ENCODE peak calls at places on chromosomes 5 and 9, in ten cellular contexts. H, A, R, S, U, W, I, J, X and N are unnamed samples.
A peak's percentile ranks its signal among the peaks of the same experiment; 100 is the strongest.

GRCh38 chr9:19116391-19116790 is 10.9 kb downstream of the PLIN2 start:
- DNase-seq in A (no peak), U (no peak), I (peak; percentile 67), S (no peak), H (no peak), J (peak; percentile 36), X (peak; percentile 72), R (no peak), W (no peak), N (no peak)

GRCh38 chr9:133341369-133342082 is 5.5 kb upstream of the SURF6 start:
- DNase-seq in S (no peak), U (no peak), J (no peak), X (no peak), A (no peak), H (peak; percentile 57), W (no peak), I (peak; percentile 83), R (no peak), N (peak; percentile 88)

GRCh38 chr9:98081477-98082219 is 25.1 kb downstream of the NANS start:
- DNase-seq in W (no peak), S (peak; percentile 79), H (no peak), J (peak; percentile 39), U (peak; percentile 76), I (no peak), R (no peak), X (peak; percentile 62), A (no peak), N (no peak)

GRCh38 chr9:83483223-83483622 is 55.0 kb downstream of the FRMD3 start:
- DNase-seq in I (no peak), A (no peak), U (no peak), S (no peak), J (no peak), R (no peak), X (no peak), H (no peak), W (no peak), N (no peak)

GRCh38 chr5:169439362-169439761 is 138.4 kb upstream of the SLIT3 start:
- DNase-seq in I (no peak), S (no peak), H (no peak), X (no peak), R (no peak), W (no peak), U (no peak), J (no peak), A (no peak), N (no peak)

GRCh38 chr5:170254056-170254455 is 21.3 kb downstream of the C5orf58 start:
- DNase-seq in R (peak; percentile 34), X (peak; percentile 44), J (no peak), I (no peak), A (no peak), S (no peak), W (no peak), U (peak; percentile 62), H (peak; percentile 52), N (no peak)

GRCh38 chr5:107272954-107273353 is 397.8 kb downstream of the EFNA5 start:
- DNase-seq in S (no peak), R (no peak), J (no peak), X (no peak), I (no peak), H (no peak), W (no peak), U (no peak), A (no peak), N (no peak)

GRCh38 chr5:175749591-175749990 is 91.7 kb downstream of the HRH2 start:
- DNase-seq in S (peak; percentile 22), R (no peak), H (no peak), U (no peak), J (no peak), I (no peak), W (peak; percentile 84), X (no peak), A (no peak), N (no peak)

GRCh38 chr5:112917453-112918005 is 4.5 kb downstream of the REEP5 start:
- DNase-seq in A (no peak), R (peak; percentile 64), S (no peak), I (no peak), W (no peak), X (no peak), J (no peak), U (no peak), H (no peak), N (no peak)

GRCh38 chr9:7186175-7186574 is 428.4 kb downstream of the KDM4C start:
- DNase-seq in I (no peak), U (peak; percentile 49), J (no peak), W (no peak), H (no peak), A (no peak), S (no peak), X (no peak), R (peak; percentile 64), N (no peak)

GRCh38 chr9:111966851-111967250 is 70.2 kb downstream of the UGCG start:
- DNase-seq in R (no peak), X (no peak), H (no peak), W (no peak), I (no peak), J (no peak), U (no peak), S (no peak), A (no peak), N (no peak)

GRCh38 chr9:37522971-37523370 is 37.2 kb downstream of the POLR1E start:
- DNase-seq in I (no peak), A (no peak), S (no peak), W (no peak), H (no peak), X (no peak), U (no peak), R (no peak), J (no peak), N (no peak)

GRCh38 chr9:88310310-88310980 is 77.8 kb upstream of the SPIN1 start:
- DNase-seq in W (no peak), A (no peak), H (no peak), R (peak; percentile 89), J (no peak), X (no peak), S (no peak), I (no peak), U (no peak), N (no peak)

GRCh38 chr9:136902259-136902821 is 16.0 kb downstream of the TRAF2 start:
- DNase-seq in R (no peak), J (peak; percentile 47), X (peak; percentile 79), I (no peak), H (peak; percentile 70), W (no peak), S (peak; percentile 87), A (no peak), U (peak; percentile 94), N (peak; percentile 91)

GRCh38 chr5:168317096-168317520 is 25.7 kb downstream of the WWC1 start:
- DNase-seq in S (peak; percentile 41), A (no peak), W (no peak), U (no peak), I (no peak), H (no peak), X (no peak), R (no peak), J (no peak), N (no peak)
- H3K27ac ChIP-seq in S (peak overlapping the region; percentile 85), A (no peak overlapping the region), W (no peak overlapping the region), U (peak overlapping the region; percentile 87), I (no peak overlapping the region), H (peak overlapping the region; percentile 79), X (peak overlapping the region; percentile 27), R (peak overlapping the region; percentile 69), J (no peak overlapping the region), N (no peak overlapping the region)

GRCh38 chr5:151098185-151098813 is 17.5 kb upstream of the TNIP1 start:
- DNase-seq in W (no peak), A (no peak), U (peak; percentile 41), H (no peak), S (no peak), I (no peak), J (no peak), X (no peak), R (no peak), N (no peak)
- H3K4me1 ChIP-seq in W (peaks cover 42% of the 10 kb centered on the region), A (peaks cover 4% of the 10 kb centered on the region), U (peaks cover 32% of the 10 kb centered on the region), H (peaks cover 16% of the 10 kb centered on the region), S (peaks cover 47% of the 10 kb centered on the region), I (peaks cover 56% of the 10 kb centered on the region), J (no peaks in the 10 kb centered on the region), X (peaks cover 27% of the 10 kb centered on the region), R (peaks cover 6% of the 10 kb centered on the region), N (no peaks in the 10 kb centered on the region)

DNA sequence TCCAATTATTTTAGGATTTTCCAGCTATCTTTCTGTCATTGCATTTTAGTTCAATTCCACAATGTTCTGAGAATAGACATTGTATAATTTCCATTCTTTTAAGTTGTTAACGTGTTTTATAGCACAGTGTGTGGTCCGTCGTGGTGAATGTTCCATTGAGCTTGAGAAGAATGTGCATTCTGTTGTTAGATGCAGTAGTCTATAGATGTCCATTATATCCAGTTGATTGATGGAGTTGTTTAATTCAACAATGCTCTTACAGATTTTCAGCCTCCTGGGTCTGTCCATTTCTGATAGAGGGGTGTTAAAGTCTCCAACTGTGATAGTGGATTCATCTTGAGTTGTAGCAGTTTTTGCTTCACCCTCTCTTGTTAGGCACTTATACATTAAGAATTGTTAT is 1587.7 kb upstream of the NUDT12 start:
- DNase-seq in W (no peak), S (no peak), H (no peak), J (no peak), I (no peak), A (no peak), R (no peak), X (no peak), U (no peak), N (no peak)
- H3K27ac ChIP-seq in W (no peak overlapping the region), S (no peak overlapping the region), H (no peak overlapping the region), J (no peak overlapping the region), I (no peak overlapping the region), A (no peak overlapping the region), R (no peak overlapping the region), X (no peak overlapping the region), U (no peak overlapping the region), N (no peak overlapping the region)

GRCh38 chr5:1311443-1312055 is 16.7 kb upstream of the TERT start:
- DNase-seq in U (no peak), R (no peak), X (peak; percentile 40), S (no peak), A (no peak), H (no peak), J (no peak), W (no peak), I (no peak), N (peak; percentile 25)
- H3K4me1 ChIP-seq in U (peaks cover 2% of the 10 kb centered on the region), R (peaks cover 16% of the 10 kb centered on the region), X (peaks cover 11% of the 10 kb centered on the region), S (peaks cover 33% of the 10 kb centered on the region), A (peaks cover 16% of the 10 kb centered on the region), H (peaks cover 15% of the 10 kb centered on the region), J (no peaks in the 10 kb centered on the region), W (peaks cover 16% of the 10 kb centered on the region), I (no peaks in the 10 kb centered on the region), N (no peaks in the 10 kb centered on the region)